ENCODE peak calls at places on chromosomes 2 and 18, in five cellular contexts. One of them, this sample, is unnamed.

GRCh38 chr2:37616674-37616999 is 54.8 kb downstream of the CDC42EP3 start:
- ATAC-seq in Right ventricle myocardium inferior: no peak
- ATAC-seq in gastrocnemius medialis: no peak
- ATAC-seq in Right ventricle myocardium superior: no peak
- ATAC-seq in left lung: peak
- ATAC-seq in this sample: no peak

GRCh38 chr2:169933124-169933711 is 106.0 kb downstream of the UBR3 start:
- ATAC-seq in left lung: peak
- ATAC-seq in Right ventricle myocardium inferior: no peak
- ATAC-seq in Right ventricle myocardium superior: peak
- ATAC-seq in gastrocnemius medialis: no peak
- ATAC-seq in this sample: no peak

GRCh38 chr2:51807229-51807628 is 775.3 kb upstream of the NRXN1 start:
- ATAC-seq in left lung: no peak
- ATAC-seq in Right ventricle myocardium inferior: no peak
- ATAC-seq in gastrocnemius medialis: no peak
- ATAC-seq in Right ventricle myocardium superior: no peak
- ATAC-seq in this sample: no peak

GRCh38 chr18:59664329-59664728 is 32.9 kb downstream of the CCBE1 start:
- ATAC-seq in left lung: no peak
- ATAC-seq in Right ventricle myocardium inferior: no peak
- ATAC-seq in Right ventricle myocardium superior: no peak
- ATAC-seq in gastrocnemius medialis: no peak
- ATAC-seq in this sample: no peak

GRCh38 chr2:20326163-20326780 is 24.4 kb downstream of the PUM2 start:
- ATAC-seq in Right ventricle myocardium superior: peak
- ATAC-seq in Right ventricle myocardium inferior: peak
- ATAC-seq in left lung: peak
- ATAC-seq in gastrocnemius medialis: peak
- ATAC-seq in this sample: peak

GRCh38 chr2:206443735-206444527 is 599 bp downstream of the ADAM23 start:
- ATAC-seq in gastrocnemius medialis: peak
- ATAC-seq in left lung: peak
- ATAC-seq in Right ventricle myocardium superior: peak
- ATAC-seq in Right ventricle myocardium inferior: peak
- ATAC-seq in this sample: peak

GRCh38 chr2:198788676-198789075 is 669.1 kb downstream of the SATB2 start:
- ATAC-seq in Right ventricle myocardium superior: no peak
- ATAC-seq in left lung: no peak
- ATAC-seq in Right ventricle myocardium inferior: no peak
- ATAC-seq in gastrocnemius medialis: no peak
- ATAC-seq in this sample: no peak

GRCh38 chr2:209208211-209208610 is 215.6 kb upstream of the MAP2 start:
- ATAC-seq in Right ventricle myocardium superior: no peak
- ATAC-seq in gastrocnemius medialis: no peak
- ATAC-seq in Right ventricle myocardium inferior: no peak
- ATAC-seq in left lung: peak
- ATAC-seq in this sample: no peak

GRCh38 chr2:196171946-196172345 is 568 bp upstream of the STK17B start:
- ATAC-seq in Right ventricle myocardium superior: no peak
- ATAC-seq in gastrocnemius medialis: peak
- ATAC-seq in left lung: no peak
- ATAC-seq in Right ventricle myocardium inferior: no peak
- ATAC-seq in this sample: no peak

GRCh38 chr2:71538656-71539265 is 85.4 kb downstream of the DYSF start:
- ATAC-seq in Right ventricle myocardium inferior: no peak
- ATAC-seq in gastrocnemius medialis: no peak
- ATAC-seq in Right ventricle myocardium superior: no peak
- ATAC-seq in left lung: no peak
- ATAC-seq in this sample: no peak

GRCh38 chr2:219633276-219634065 is 6.0 kb downstream of the SLC4A3 start:
- ATAC-seq in gastrocnemius medialis: no peak
- ATAC-seq in left lung: no peak
- ATAC-seq in Right ventricle myocardium superior: no peak
- ATAC-seq in Right ventricle myocardium inferior: no peak
- ATAC-seq in this sample: no peak

GRCh38 chr18:42536442-42536841 is 579.0 kb downstream of the RIT2 start:
- ATAC-seq in Right ventricle myocardium superior: no peak
- ATAC-seq in gastrocnemius medialis: no peak
- ATAC-seq in Right ventricle myocardium inferior: no peak
- ATAC-seq in left lung: peak
- ATAC-seq in this sample: no peak

GRCh38 chr2:43083710-43084698 is 142.4 kb downstream of the ZFP36L2 start:
- ATAC-seq in Right ventricle myocardium inferior: no peak
- ATAC-seq in gastrocnemius medialis: peak
- ATAC-seq in left lung: peak
- ATAC-seq in Right ventricle myocardium superior: peak
- ATAC-seq in this sample: no peak

GRCh38 chr2:69789129-69789528 is 40.3 kb upstream of the GMCL1 start:
- ATAC-seq in Right ventricle myocardium inferior: no peak
- ATAC-seq in Right ventricle myocardium superior: no peak
- ATAC-seq in left lung: peak
- ATAC-seq in gastrocnemius medialis: peak
- ATAC-seq in this sample: peak

GRCh38 chr2:54598347-54599325 is 124.8 kb upstream of the EML6 start:
- ATAC-seq in Right ventricle myocardium inferior: no peak
- ATAC-seq in gastrocnemius medialis: peak
- ATAC-seq in left lung: no peak
- ATAC-seq in Right ventricle myocardium superior: no peak
- ATAC-seq in this sample: no peak

GRCh38 chr2:70190086-70190412 is 770 bp downstream of the C2orf42 start:
- ATAC-seq in gastrocnemius medialis: peak
- ATAC-seq in Right ventricle myocardium inferior: no peak
- ATAC-seq in left lung: peak
- ATAC-seq in Right ventricle myocardium superior: peak
- ATAC-seq in this sample: peak

GRCh38 chr2:35938838-35939237 is 416.7 kb upstream of the CRIM1 start:
- ATAC-seq in Right ventricle myocardium superior: no peak
- ATAC-seq in Right ventricle myocardium inferior: no peak
- ATAC-seq in left lung: peak
- ATAC-seq in gastrocnemius medialis: no peak
- ATAC-seq in this sample: peak

GRCh38 chr18:10412933-10413332 is 41.5 kb upstream of the APCDD1 start:
- ATAC-seq in left lung: no peak
- ATAC-seq in Right ventricle myocardium inferior: no peak
- ATAC-seq in gastrocnemius medialis: no peak
- ATAC-seq in Right ventricle myocardium superior: no peak
- ATAC-seq in this sample: no peak

GRCh38 chr2:73268831-73269685 is 15.2 kb downstream of the FBXO41 start:
- ATAC-seq in Right ventricle myocardium superior: no peak
- ATAC-seq in gastrocnemius medialis: no peak
- ATAC-seq in left lung: peak
- ATAC-seq in Right ventricle myocardium inferior: no peak
- ATAC-seq in this sample: no peak

GRCh38 chr2:171814883-171815282 is 79.2 kb downstream of the SLC25A12 start:
- ATAC-seq in gastrocnemius medialis: peak
- ATAC-seq in left lung: no peak
- ATAC-seq in Right ventricle myocardium inferior: peak
- ATAC-seq in Right ventricle myocardium superior: peak
- ATAC-seq in this sample: no peak

GRCh38 chr2:197914778-197915177 is 110.4 kb downstream of the PLCL1 start:
- ATAC-seq in Right ventricle myocardium superior: peak
- ATAC-seq in left lung: no peak
- ATAC-seq in Right ventricle myocardium inferior: no peak
- ATAC-seq in gastrocnemius medialis: peak
- ATAC-seq in this sample: peak

GRCh38 chr18:59640721-59641120 is 56.5 kb downstream of the CCBE1 start:
- ATAC-seq in left lung: no peak
- ATAC-seq in Right ventricle myocardium inferior: no peak
- ATAC-seq in Right ventricle myocardium superior: no peak
- ATAC-seq in gastrocnemius medialis: no peak
- ATAC-seq in this sample: no peak